ENCODE peak calls at places on chromosomes 13 and 19, in eight cellular contexts. X is left ventricle myocardium inferior; V is stomach; E is fibroblast of pulmonary artery; L is heart right ventricle; O is mucosa of descending colon; D is GM23338; I is CD8-positive, alpha-beta T cell. F is an unnamed sample.

GRCh38 chr13:95643814-95644598 is 500 bp downstream of the DZIP1 start:
- DNase-seq in V (no peak), L (peak; percentile 24), O (no peak), D (peak; percentile 69), E (peak; percentile 42), X (peak; percentile 18), I (no peak), F (no peak)

GRCh38 chr19:2385053-2385721 is 25.1 kb downstream of the TMPRSS9 start:
- DNase-seq in E (peak; percentile 55), I (no peak), L (no peak), V (no peak), X (no peak), D (peak; percentile 91), O (peak; percentile 48), F (peak; percentile 10)

GRCh38 chr19:15260939-15261338 is 28.7 kb upstream of the EPHX3 start:
- DNase-seq in V (no peak), X (no peak), I (no peak), D (peak; percentile 46), E (peak; percentile 33), L (no peak), O (no peak), F (no peak)

GRCh38 chr13:97264663-97265062 is 42.5 kb downstream of the MBNL2 start:
- DNase-seq in D (no peak), L (no peak), I (no peak), O (no peak), E (no peak), X (no peak), V (no peak), F (no peak)

GRCh38 chr13:114090476-114090875 is 41.9 kb downstream of the RASA3 start:
- DNase-seq in L (no peak), X (no peak), I (no peak), V (no peak), E (no peak), O (no peak), D (no peak), F (no peak)

GRCh38 chr19:49180659-49181058 is 23.1 kb downstream of the TRPM4 start:
- DNase-seq in I (no peak), V (no peak), L (no peak), E (no peak), D (no peak), X (no peak), O (no peak), F (no peak)

GRCh38 chr13:28657784-28658538 is 969 bp upstream of the POMP start:
- DNase-seq in D (no peak), E (peak; percentile 53), X (no peak), O (no peak), L (no peak), V (no peak), I (no peak), F (no peak)

GRCh38 chr13:40640845-40641458 is 25.5 kb downstream of the FOXO1 start:
- DNase-seq in X (no peak), V (no peak), O (no peak), D (no peak), I (no peak), E (no peak), L (no peak), F (no peak)

GRCh38 chr19:13441810-13442512 is 64.3 kb downstream of the CACNA1A start:
- DNase-seq in L (peak; percentile 25), V (no peak), I (peak; percentile 36), O (peak; percentile 53), D (peak; percentile 94), E (peak; percentile 59), X (peak; percentile 15), F (peak; percentile 46)

GRCh38 chr13:43058318-43058674 is 34.9 kb downstream of the DNAJC15 start:
- DNase-seq in V (no peak), O (peak; percentile 53), X (no peak), E (peak; percentile 62), L (no peak), D (no peak), I (no peak), F (no peak)

GRCh38 chr13:40505196-40505595 is 161.2 kb downstream of the FOXO1 start:
- DNase-seq in E (no peak), L (no peak), O (no peak), X (no peak), D (no peak), V (no peak), I (no peak), F (no peak)

GRCh38 chr13:21137696-21138095 is 38.7 kb downstream of the SKA3 start:
- DNase-seq in X (no peak), E (peak; percentile 50), L (no peak), V (no peak), D (no peak), I (no peak), O (no peak), F (no peak)

GRCh38 chr13:32175943-32176342 is 139.2 kb downstream of the ZAR1L start:
- DNase-seq in X (no peak), I (no peak), V (no peak), L (no peak), D (no peak), E (no peak), O (no peak), F (no peak)

GRCh38 chr19:12093777-12094176 is 29.2 kb downstream of the ZNF844 start:
- DNase-seq in V (no peak), O (no peak), D (no peak), I (no peak), L (no peak), X (no peak), E (no peak), F (no peak)

GRCh38 chr19:5262721-5263120 is 77.9 kb downstream of the PTPRS start:
- DNase-seq in X (no peak), E (no peak), D (no peak), L (no peak), I (no peak), O (no peak), V (no peak), F (no peak)

DNA sequence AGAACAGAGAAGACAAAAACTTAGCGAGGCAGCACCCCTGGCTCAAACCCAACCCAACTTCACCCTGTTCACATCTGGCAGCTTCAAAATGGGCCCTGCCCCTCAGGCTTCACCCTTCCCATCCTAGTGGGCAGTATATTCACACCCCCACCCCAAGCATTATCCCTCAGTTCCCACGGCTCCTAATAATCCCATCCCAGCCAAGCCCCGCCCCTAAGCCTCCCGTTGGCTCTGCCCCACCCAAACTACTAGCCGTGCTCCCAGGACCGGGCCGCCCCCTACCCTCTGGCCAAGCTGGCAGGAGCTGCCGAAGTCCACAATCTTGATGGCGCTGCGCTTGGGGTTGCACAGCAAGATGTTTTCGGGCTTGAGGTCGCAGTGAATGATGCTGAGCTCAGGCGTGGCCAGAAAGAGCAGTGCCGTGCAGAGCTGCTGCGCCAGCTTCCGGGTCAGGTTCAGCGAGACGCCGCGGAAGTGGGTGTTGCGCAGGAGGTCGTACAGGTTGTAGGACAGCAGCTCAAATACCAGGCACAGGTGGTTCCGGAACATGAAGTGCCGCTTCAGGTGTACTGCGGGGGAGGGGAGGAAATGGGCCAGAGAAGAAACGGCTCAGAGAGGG is 5.8 kb downstream of the DYRK1B start:
- DNase-seq in I (peak; percentile 42), E (no peak), V (no peak), L (no peak), X (no peak), O (no peak), D (no peak), F (no peak)
- H3K4me3 ChIP-seq in I (no peak overlapping the region), E (no peak overlapping the region), V (no peak overlapping the region), L (peak overlapping the region; percentile 26), X (no peak overlapping the region), O (no peak overlapping the region), D (no peak overlapping the region), F (no peak overlapping the region)

GRCh38 chr13:106810069-106810468 is 242.1 kb upstream of the ARGLU1 start:
- DNase-seq in V (no peak), O (no peak), L (no peak), E (no peak), X (no peak), D (no peak), I (no peak), F (no peak)

GRCh38 chr13:106802917-106803316 is 235.0 kb upstream of the ARGLU1 start:
- DNase-seq in O (no peak), V (no peak), X (no peak), D (peak; percentile 47), L (no peak), E (no peak), I (no peak), F (no peak)

GRCh38 chr13:106799731-106800335 is 231.9 kb upstream of the ARGLU1 start:
- DNase-seq in O (no peak), L (no peak), D (no peak), E (no peak), V (no peak), X (no peak), I (no peak), F (no peak)

DNA sequence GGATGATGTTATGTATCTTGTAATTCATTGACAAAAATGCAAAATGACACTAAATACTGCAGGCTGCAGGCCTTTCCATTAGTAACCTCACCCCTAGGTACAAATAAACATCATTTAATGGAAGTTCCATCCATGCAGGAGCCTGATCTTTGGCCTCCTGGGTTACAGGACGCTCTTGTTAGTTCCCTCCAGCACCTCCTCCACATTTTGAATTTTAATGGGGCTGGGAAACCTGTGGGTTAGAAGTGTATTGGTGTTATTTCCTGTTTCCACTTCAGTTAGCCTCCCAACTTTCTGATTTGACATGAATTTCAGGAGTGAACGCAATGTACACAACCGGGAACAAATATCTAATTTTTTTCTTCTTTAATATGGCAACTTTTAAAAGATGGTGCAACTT is 237.1 kb upstream of the ARGLU1 start:
- DNase-seq in I (no peak), D (peak; percentile 44), V (no peak), O (no peak), X (no peak), E (no peak), L (no peak), F (no peak)
- H3K4me3 ChIP-seq in I (no peak overlapping the region), D (no peak overlapping the region), V (no peak overlapping the region), O (no peak overlapping the region), X (no peak overlapping the region), E (no peak overlapping the region), L (no peak overlapping the region), F (no peak overlapping the region)

DNA sequence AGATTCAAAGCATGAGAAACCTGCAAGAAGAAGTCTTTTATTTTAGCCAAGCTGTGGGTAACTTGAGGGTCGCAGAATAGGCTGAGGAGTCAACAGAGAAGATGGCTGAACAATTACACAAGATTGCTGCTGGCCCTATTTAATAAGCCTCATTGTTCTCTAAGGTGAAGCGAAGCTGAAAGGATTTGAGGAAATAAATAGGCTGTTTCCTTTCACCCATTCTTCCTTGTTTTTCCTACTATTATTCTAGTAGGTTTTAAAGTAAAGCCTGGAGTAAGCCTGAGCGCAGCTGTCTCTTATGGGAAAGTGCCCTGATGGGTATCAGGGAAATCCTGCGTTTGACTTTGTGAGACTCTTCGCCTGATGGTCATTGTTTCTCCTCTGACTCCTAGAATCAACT is 25.0 kb upstream of the PCCA start:
- DNase-seq in E (no peak), O (no peak), I (no peak), V (no peak), D (no peak), X (no peak), L (no peak), F (no peak)
- H3K4me3 ChIP-seq in E (no peak overlapping the region), O (no peak overlapping the region), I (no peak overlapping the region), V (no peak overlapping the region), D (no peak overlapping the region), X (no peak overlapping the region), L (no peak overlapping the region), F (no peak overlapping the region)

DNA sequence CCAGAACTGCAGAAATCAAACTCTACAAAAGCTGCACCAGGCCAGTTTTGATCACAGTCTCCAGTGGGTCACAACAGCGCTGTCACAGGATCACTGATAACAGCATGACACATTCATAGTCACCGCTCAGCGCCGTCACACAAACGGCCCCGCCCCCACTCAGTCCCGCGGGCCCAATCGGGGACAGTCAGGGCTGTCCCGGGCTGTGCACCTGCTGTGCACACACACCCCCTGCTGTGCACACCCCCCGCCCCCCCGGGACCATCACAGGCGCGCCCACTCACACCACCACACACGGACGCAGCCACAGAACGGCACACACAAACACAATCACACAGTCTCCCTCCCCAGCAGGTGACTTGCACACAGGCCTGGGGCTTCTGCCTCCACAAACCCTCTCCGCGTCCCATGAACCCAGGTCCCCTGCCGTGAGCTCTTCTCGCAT is 435 bp upstream of the ZNF382 start:
- DNase-seq in X (peak; percentile 74), O (peak; percentile 50), D (peak; percentile 24), L (peak; percentile 71), E (peak; percentile 25), I (peak; percentile 93), V (peak; percentile 44), F (peak; percentile 89)
- H3K4me3 ChIP-seq in X (peak overlapping the region; percentile 92), O (peak overlapping the region; percentile 26), D (peak overlapping the region; percentile 94), L (peak overlapping the region; percentile 86), E (peak overlapping the region; percentile 87), I (peak overlapping the region; percentile 89), V (peak overlapping the region; percentile 71), F (peak overlapping the region; percentile 95)

F was measured in naive thymus-derived CD4-positive, alpha-beta T cell.